ENCODE peak calls at places on chromosomes 12 and 14, in six cellular contexts. H is neuronal stem cell, N is fibroblast of lung, C is mesenchymal stem cell, B is H9, I is neural progenitor cell. Q is an unnamed sample.

GRCh38 chr14:89911018-89911919 is 43.3 kb downstream of the EFCAB11 start:
- DNase-seq in C (peak; percentile 59), I (peak; percentile 21), H (peak; percentile 12), N (peak; percentile 67), B (peak; percentile 59), Q (peak; percentile 49)

GRCh38 chr12:57815177-57816000 is 3.1 kb downstream of the AVIL start:
- DNase-seq in C (no peak), I (peak; percentile 58), B (peak; percentile 89), H (no peak), N (no peak), Q (no peak)

GRCh38 chr14:98138666-98139065 is 1133.3 kb downstream of the BCL11B start:
- DNase-seq in N (peak; percentile 2), C (no peak), B (peak; percentile 62), H (peak; percentile 43), I (peak; percentile 87), Q (no peak)

GRCh38 chr12:130747867-130748740 is 32.0 kb upstream of the RIMBP2 start:
- DNase-seq in H (peak; percentile 79), I (peak; percentile 90), N (peak; percentile 72), C (peak; percentile 42), B (peak; percentile 88), Q (peak; percentile 48)

GRCh38 chr12:4307593-4308333 is 13.2 kb upstream of the TIGAR start:
- DNase-seq in C (peak; percentile 82), B (peak; percentile 98), H (peak; percentile 67), N (peak; percentile 82), I (peak; percentile 90), Q (peak; percentile 71)

GRCh38 chr12:117486840-117487659 is 125.6 kb upstream of the NOS1 start:
- DNase-seq in N (no peak), C (peak; percentile 17), I (no peak), B (no peak), H (no peak), Q (peak; percentile 94)

GRCh38 chr12:38587594-38587993 is 271.0 kb downstream of the ALG10B start:
- DNase-seq in H (no peak), B (no peak), N (no peak), I (no peak), C (no peak), Q (no peak)

GRCh38 chr14:55794655-55795583 is 214.9 kb downstream of the KTN1 start:
- DNase-seq in H (no peak), C (peak; percentile 52), N (no peak), I (no peak), B (no peak), Q (peak; percentile 33)

GRCh38 chr12:46553911-46554310 is 181.3 kb upstream of the SLC38A2 start:
- DNase-seq in N (peak; percentile 41), H (no peak), I (no peak), B (no peak), C (peak; percentile 22), Q (no peak)

GRCh38 chr12:1836854-1837411 is 16.6 kb downstream of the LRTM2 start:
- DNase-seq in I (peak; percentile 61), H (no peak), N (no peak), C (no peak), B (no peak), Q (no peak)

GRCh38 chr12:5043589-5044419 is at the start of gene KCNA5:
- DNase-seq in H (peak; percentile 37), N (no peak), C (no peak), B (peak; percentile 78), I (peak; percentile 79), Q (no peak)

GRCh38 chr14:101358320-101358569 is 203.1 kb upstream of the DIO3 start:
- DNase-seq in C (no peak), H (no peak), B (no peak), N (no peak), I (no peak), Q (no peak)

GRCh38 chr12:132593938-132594358 is 16.4 kb downstream of the LRCOL1 start:
- DNase-seq in N (peak; percentile 93), C (peak; percentile 94), H (peak; percentile 81), I (peak; percentile 97), B (peak; percentile 97), Q (peak; percentile 97)

GRCh38 chr12:106766393-106766826 is 8.1 kb upstream of the RIC8B start:
- DNase-seq in C (peak; percentile 22), H (no peak), N (peak; percentile 64), I (no peak), B (no peak), Q (peak; percentile 70)

GRCh38 chr12:54273981-54274380 is 5.9 kb downstream of the CBX5 start:
- DNase-seq in H (no peak), I (no peak), C (no peak), B (no peak), N (no peak), Q (no peak)

GRCh38 chr14:52044791-52045522 is 23.9 kb downstream of the NID2 start:
- DNase-seq in B (no peak), H (no peak), N (peak; percentile 91), C (peak; percentile 90), I (no peak), Q (peak; percentile 42)

GRCh38 chr14:93938766-93939303 is 11.7 kb downstream of the FAM181A start:
- DNase-seq in B (no peak), N (no peak), H (no peak), I (no peak), C (no peak), Q (no peak)

GRCh38 chr12:18753481-18754117 is 15.7 kb downstream of the CAPZA3 start:
- DNase-seq in C (peak; percentile 52), B (peak; percentile 59), N (peak; percentile 44), I (peak; percentile 88), H (peak; percentile 59), Q (no peak)

GRCh38 chr12:18751866-18752265 is 13.9 kb downstream of the CAPZA3 start:
- DNase-seq in N (no peak), B (no peak), C (no peak), I (no peak), H (peak; percentile 5), Q (no peak)

GRCh38 chr12:18754118-18754707 is 16.3 kb downstream of the CAPZA3 start:
- DNase-seq in H (no peak), N (no peak), C (no peak), B (no peak), I (peak; percentile 11), Q (no peak)

GRCh38 chr12:18752280-18752920 is 14.5 kb downstream of the CAPZA3 start:
- DNase-seq in H (no peak), I (peak; percentile 82), B (peak; percentile 73), N (peak; percentile 94), C (peak; percentile 95), Q (no peak)

GRCh38 chr12:18752947-18753346 is 15.0 kb downstream of the CAPZA3 start:
- DNase-seq in B (peak; percentile 56), C (peak; percentile 42), H (peak; percentile 69), I (peak; percentile 88), N (no peak), Q (no peak)
- H3K4me2 ChIP-seq in B (no peak overlapping the region), C (no peak overlapping the region), H (no peak overlapping the region), I (peak overlapping the region; percentile 85), N (no peak overlapping the region), Q (no peak overlapping the region)

DNA sequence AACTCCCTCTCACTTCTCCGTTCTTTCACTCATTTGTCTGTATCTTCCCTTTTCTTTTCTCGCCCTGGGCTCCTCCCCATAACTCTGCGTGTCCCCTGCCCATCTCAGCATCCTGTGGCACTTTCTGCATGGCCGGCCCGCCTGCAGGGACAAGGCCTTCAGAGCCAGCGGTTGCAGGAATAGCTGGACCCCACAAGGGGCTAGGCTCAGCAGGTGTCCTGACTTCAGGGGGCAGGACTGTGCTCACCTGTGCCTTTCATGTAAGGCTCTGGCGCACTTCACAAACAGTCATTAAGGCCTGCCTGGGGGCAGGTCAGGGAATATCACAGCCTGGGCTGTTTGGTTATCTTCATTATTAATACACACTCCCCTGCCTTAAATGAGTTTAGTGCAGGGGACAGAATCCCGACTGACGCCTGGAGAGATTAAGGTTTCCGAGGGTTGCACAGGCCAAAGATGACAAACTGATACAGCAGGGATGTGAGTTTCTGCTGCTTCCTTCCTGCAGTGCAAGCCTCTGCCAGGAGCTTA is 768.8 kb upstream of the TBX3 start:
- DNase-seq in N (no peak), C (no peak), H (no peak), I (peak; percentile 34), B (peak; percentile 63), Q (no peak)
- H3K4me2 ChIP-seq in N (no peak overlapping the region), C (no peak overlapping the region), H (no peak overlapping the region), I (peak overlapping the region; percentile 84), B (peak overlapping the region; percentile 88), Q (no peak overlapping the region)

GRCh38 chr14:69234106-69234505 is 25.9 kb upstream of the GALNT16 start:
- DNase-seq in H (no peak), I (no peak), N (no peak), B (no peak), C (no peak), Q (no peak)

GRCh38 chr14:69235708-69236107 is 24.2 kb upstream of the GALNT16 start:
- DNase-seq in B (no peak), H (no peak), N (no peak), C (no peak), I (no peak), Q (no peak)

GRCh38 chr14:69237584-69237983 is 22.4 kb upstream of the GALNT16 start:
- DNase-seq in B (no peak), I (no peak), C (no peak), N (no peak), H (no peak), Q (no peak)

GRCh38 chr14:69238883-69239282 is 21.1 kb upstream of the GALNT16 start:
- DNase-seq in N (no peak), C (no peak), B (no peak), H (no peak), I (no peak), Q (no peak)

DNA sequence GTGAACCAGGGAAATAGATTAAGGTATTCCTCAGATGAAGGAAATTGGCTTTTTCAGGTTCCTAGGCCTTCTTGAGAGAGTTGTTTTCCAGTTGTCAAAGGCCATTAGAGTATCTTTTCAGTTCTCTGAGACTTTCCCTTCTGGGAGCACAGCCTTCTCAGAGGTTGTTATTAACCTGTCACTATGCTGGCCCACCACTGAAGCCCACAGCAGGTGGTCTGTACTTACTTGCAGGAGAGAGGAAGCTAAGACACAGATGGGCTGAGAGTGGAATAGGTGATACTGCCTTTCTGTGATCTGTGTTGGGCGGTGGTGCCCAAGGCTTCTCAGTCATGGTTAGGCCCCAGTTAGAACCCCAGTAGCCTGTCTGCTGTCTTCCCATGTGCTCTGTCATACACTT is 22.8 kb upstream of the GALNT16 start:
- DNase-seq in C (no peak), N (no peak), H (no peak), B (no peak), I (no peak), Q (no peak)
- H3K4me2 ChIP-seq in C (no peak overlapping the region), N (no peak overlapping the region), H (no peak overlapping the region), B (no peak overlapping the region), I (no peak overlapping the region), Q (no peak overlapping the region)

GRCh38 chr14:71891970-71892369 is 40.3 kb upstream of the RGS6 start:
- DNase-seq in I (peak; percentile 38), H (no peak), C (no peak), B (peak; percentile 40), N (no peak), Q (no peak)

GRCh38 chr14:71885301-71885700 is 46.9 kb upstream of the RGS6 start:
- DNase-seq in C (no peak), H (no peak), I (no peak), B (no peak), N (no peak), Q (no peak)

GRCh38 chr14:71890541-71890940 is 41.7 kb upstream of the RGS6 start:
- DNase-seq in H (no peak), B (no peak), N (no peak), I (no peak), C (no peak), Q (no peak)

DNA sequence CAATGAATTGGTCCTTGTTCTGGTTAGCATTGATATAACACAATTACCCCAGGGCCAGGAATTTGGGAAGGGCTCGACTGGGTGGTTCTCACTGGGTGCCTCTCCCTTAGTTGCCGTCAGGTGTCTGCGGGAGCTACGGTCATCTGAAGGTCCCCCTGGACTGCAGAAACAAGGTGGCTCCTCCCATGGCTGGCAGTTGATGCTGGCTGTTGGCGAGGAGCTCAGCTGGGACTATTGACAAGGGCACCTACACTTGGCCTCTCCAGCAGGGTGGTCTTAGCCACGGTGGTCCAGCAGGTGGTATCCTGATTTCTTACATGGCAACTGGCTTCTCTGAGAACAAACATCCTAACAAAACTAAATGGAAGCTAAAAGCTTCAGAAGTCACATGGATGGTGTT is 41.0 kb upstream of the RGS6 start:
- DNase-seq in I (no peak), C (no peak), N (no peak), B (peak; percentile 40), H (no peak), Q (no peak)
- H3K4me2 ChIP-seq in I (peak overlapping the region; percentile 23), C (no peak overlapping the region), N (no peak overlapping the region), B (no peak overlapping the region), H (no peak overlapping the region), Q (no peak overlapping the region)

Q was measured in endothelial cell of umbilical vein.